ENCODE peak calls at places on chromosomes 16 and 17, in seven cellular contexts. R, X, K, H, J, N and D are unnamed samples.

GRCh38 chr16:966035-966434 is 4.7 kb downstream of the LMF1 start:
- DNase-seq in R (no peak), X (no peak), K (no peak), H (no peak), J (no peak), N (no peak), D (no peak)

GRCh38 chr17:68457539-68458259 is 403 bp upstream of the WIPI1 start:
- DNase-seq in R (peak; percentile 100), X (peak; percentile 97), K (peak; percentile 89), H (peak; percentile 99), J (peak; percentile 99), N (peak; percentile 99), D (peak; percentile 99)

GRCh38 chr17:338442-339192 is 14.0 kb downstream of the RPH3AL start:
- DNase-seq in R (no peak), X (no peak), K (peak; percentile 0), H (peak; percentile 74), J (no peak), N (no peak), D (peak; percentile 49)

GRCh38 chr16:88437367-88437964 is 15.6 kb upstream of the ZFPM1 start:
- DNase-seq in R (peak; percentile 74), X (peak; percentile 69), K (no peak), H (peak; percentile 17), J (no peak), N (peak; percentile 55), D (peak; percentile 55)

GRCh38 chr16:82544378-82544777 is 82.4 kb upstream of the CDH13 start:
- DNase-seq in R (no peak), X (no peak), K (no peak), H (no peak), J (no peak), N (no peak), D (no peak)

GRCh38 chr17:78651551-78651950 is 74.4 kb upstream of the DNAH17 start:
- DNase-seq in R (no peak), X (no peak), K (no peak), H (no peak), J (no peak), N (no peak), D (no peak)

GRCh38 chr16:64356267-64356666 is 765.6 kb downstream of the CDH11 start:
- DNase-seq in R (no peak), X (no peak), K (no peak), H (no peak), J (no peak), N (no peak), D (no peak)

GRCh38 chr17:72711531-72712310 is 380.8 kb downstream of the SLC39A11 start:
- DNase-seq in R (no peak), X (no peak), K (no peak), H (no peak), J (no peak), N (no peak), D (no peak)

GRCh38 chr17:12994341-12995074 is 23.3 kb downstream of the ELAC2 start:
- DNase-seq in R (no peak), X (no peak), K (no peak), H (no peak), J (no peak), N (no peak), D (no peak)

GRCh38 chr17:44915727-44916058 is 393 bp upstream of the GFAP start:
- DNase-seq in R (no peak), X (no peak), K (peak; percentile 32), H (no peak), J (no peak), N (no peak), D (no peak)

GRCh38 chr16:58339452-58339938 is 44.7 kb upstream of the PRSS54 start:
- DNase-seq in R (peak; percentile 44), X (no peak), K (no peak), H (peak; percentile 32), J (no peak), N (no peak), D (peak; percentile 40)